ENCODE peak calls at places on chromosomes 6 and 20, in five cellular contexts. L is CD4-positive, CD25-positive, alpha-beta regulatory T cell; C is psoas muscle; F is activated CD4-positive, alpha-beta T cell treated with anti-CD3 and anti-CD28 coated beads, Interleukin-2, amount 10 ng/mL, durations not matched to agents 7 days and 5 days; D is T follicular helper cell. S is an unnamed sample.

GRCh38 chr6:157172088-157172768 is 151.1 kb downstream of the TMEM242 start:
- DNase-seq in C (peak), L (no peak), F (no peak), D (no peak), S (no peak)

GRCh38 chr20:41738584-41739193 is 120.5 kb upstream of the CHD6 start:
- DNase-seq in L (peak), D (peak), F (peak), C (peak), S (peak)

GRCh38 chr6:1838604-1839003 is 228.9 kb downstream of the FOXC1 start:
- DNase-seq in F (no peak), D (no peak), C (no peak), L (no peak), S (no peak)

GRCh38 chr6:79538481-79538971 is 1.3 kb upstream of the LCA5 start:
- DNase-seq in F (no peak), C (no peak), L (no peak), D (no peak), S (no peak)

GRCh38 chr20:44601801-44602204 is 19.4 kb downstream of the PKIG start:
- DNase-seq in D (no peak), F (no peak), L (no peak), C (peak), S (no peak)

GRCh38 chr6:117829594-117830319 is 77.3 kb upstream of the SLC35F1 start:
- DNase-seq in L (no peak), C (no peak), F (no peak), D (no peak), S (peak)

GRCh38 chr6:102154874-102155273 is 761.4 kb downstream of the GRIK2 start:
- DNase-seq in C (no peak), L (no peak), F (no peak), D (no peak), S (no peak)

GRCh38 chr20:62587757-62588402 is 54.4 kb upstream of the SLCO4A1 start:
- DNase-seq in L (no peak), C (no peak), D (no peak), F (peak), S (no peak)

GRCh38 chr20:17909745-17910345 is 58.7 kb downstream of the SNX5 start:
- DNase-seq in C (no peak), F (no peak), L (no peak), D (no peak), S (no peak)

GRCh38 chr6:17042422-17043147 is 59.3 kb upstream of the STMND1 start:
- DNase-seq in L (no peak), D (no peak), C (no peak), F (no peak), S (no peak)

GRCh38 chr20:51321343-51322163 is 221.0 kb downstream of the NFATC2 start:
- DNase-seq in C (no peak), D (no peak), L (no peak), F (no peak), S (no peak)

GRCh38 chr20:3461191-3461874 is 9.5 kb upstream of the ATRN start:
- DNase-seq in L (no peak), F (no peak), D (no peak), C (no peak), S (no peak)

GRCh38 chr6:26183237-26183580 is 96.0 kb downstream of the HFE start:
- DNase-seq in L (no peak), D (no peak), F (no peak), C (no peak), S (no peak)

GRCh38 chr6:73854998-73855718 is 159.2 kb downstream of the CD109 start:
- DNase-seq in D (no peak), F (peak), L (peak), C (no peak), S (peak)

GRCh38 chr6:169904051-169904922 is 152.9 kb downstream of the ERMARD start:
- DNase-seq in D (no peak), F (no peak), L (no peak), C (no peak), S (no peak)

GRCh38 chr20:37567671-37568588 is 40.3 kb upstream of the BLCAP start:
- DNase-seq in L (no peak), D (no peak), C (peak), F (no peak), S (no peak)

GRCh38 chr20:21357851-21358250 is 39.5 kb downstream of the NKX2-4 start:
- DNase-seq in L (no peak), F (no peak), C (no peak), D (no peak), S (no peak)

GRCh38 chr20:62804632-62805364 is at the start of gene OGFR:
- DNase-seq in F (peak), D (peak), L (peak), C (peak), S (no peak)

GRCh38 chr20:38454556-38455473 is 17.8 kb upstream of the RALGAPB start:
- DNase-seq in L (no peak), D (no peak), F (no peak), C (no peak), S (no peak)

GRCh38 chr6:48200874-48201273 is 89.9 kb upstream of the PTCHD4 start:
- DNase-seq in F (no peak), L (no peak), D (no peak), C (no peak), S (no peak)

GRCh38 chr6:138814179-138814834 is 18.4 kb downstream of the ECT2L start:
- DNase-seq in F (no peak), D (no peak), L (no peak), C (no peak), S (no peak)

GRCh38 chr20:33915726-33916331 is 77.9 kb upstream of the RALY start:
- DNase-seq in F (peak), C (peak), L (peak), D (peak), S (no peak)

GRCh38 chr20:43590036-43590391 is 723 bp upstream of the IFT52 start:
- DNase-seq in F (peak), D (no peak), C (no peak), L (no peak), S (peak)

GRCh38 chr20:44422083-44422482 is 53.6 kb upstream of the TTPAL start:
- DNase-seq in L (no peak), C (no peak), F (no peak), D (no peak), S (no peak)

GRCh38 chr6:158707120-158707519 is 57.3 kb downstream of the SYTL3 start:
- DNase-seq in C (no peak), D (no peak), L (no peak), F (no peak), S (no peak)

GRCh38 chr6:39104528-39104927 is 10.5 kb downstream of the SAYSD1 start:
- DNase-seq in F (no peak), D (no peak), L (no peak), C (no peak), S (no peak)

GRCh38 chr6:80872194-80872950 is 765.9 kb downstream of the BCKDHB start:
- DNase-seq in F (no peak), L (no peak), D (no peak), C (peak), S (no peak)

GRCh38 chr6:16057411-16057810 is 71.5 kb upstream of the MYLIP start:
- DNase-seq in D (no peak), F (no peak), L (no peak), C (no peak), S (no peak)

GRCh38 chr20:13292486-13292885 is 71.4 kb downstream of the ISM1 start:
- DNase-seq in D (no peak), L (no peak), C (no peak), F (no peak), S (no peak)

GRCh38 chr6:163950159-163950558 is 535.6 kb downstream of the QKI start:
- DNase-seq in L (no peak), D (no peak), C (no peak), F (no peak), S (no peak)

GRCh38 chr6:1604347-1604990 is 5.2 kb upstream of the FOXC1 start:
- DNase-seq in L (peak), D (peak), C (peak), F (peak), S (no peak)